ENCODE peak calls at places on chromosomes 5 and 9, in nine cellular contexts. One of them, this sample, is unnamed.

GRCh38 chr9:116471093-116471906 is 215.8 kb upstream of the TRIM32 start:
- DNase-seq in brain microvascular endothelial cell: peak; percentile 67
- DNase-seq in epithelial cell of proximal tubule: peak; percentile 16
- DNase-seq in cardiac fibroblast: peak; percentile 29
- DNase-seq in A549: no peak
- DNase-seq in kidney: peak; percentile 90
- DNase-seq in neural progenitor cell: peak; percentile 87
- DNase-seq in fibroblast of the aortic adventitia: peak; percentile 95
- DNase-seq in GM06990: no peak
- DNase-seq in this sample: no peak

GRCh38 chr9:126152622-126153362 is 173.8 kb upstream of the MVB12B start:
- DNase-seq in brain microvascular endothelial cell: no peak
- DNase-seq in epithelial cell of proximal tubule: no peak
- DNase-seq in cardiac fibroblast: no peak
- DNase-seq in A549: no peak
- DNase-seq in kidney: peak; percentile 14
- DNase-seq in neural progenitor cell: no peak
- DNase-seq in fibroblast of the aortic adventitia: no peak
- DNase-seq in GM06990: no peak
- DNase-seq in this sample: no peak

GRCh38 chr9:90969021-90969675 is 167.5 kb downstream of the SYK start:
- DNase-seq in brain microvascular endothelial cell: no peak
- DNase-seq in epithelial cell of proximal tubule: no peak
- DNase-seq in cardiac fibroblast: no peak
- DNase-seq in A549: no peak
- DNase-seq in kidney: no peak
- DNase-seq in neural progenitor cell: no peak
- DNase-seq in fibroblast of the aortic adventitia: no peak
- DNase-seq in GM06990: no peak
- DNase-seq in this sample: no peak

GRCh38 chr5:172892713-172893112 is 58.7 kb downstream of the ERGIC1 start:
- DNase-seq in brain microvascular endothelial cell: no peak
- DNase-seq in epithelial cell of proximal tubule: no peak
- DNase-seq in cardiac fibroblast: no peak
- DNase-seq in A549: no peak
- DNase-seq in kidney: no peak
- DNase-seq in neural progenitor cell: no peak
- DNase-seq in fibroblast of the aortic adventitia: no peak
- DNase-seq in GM06990: no peak
- DNase-seq in this sample: no peak

GRCh38 chr5:93186031-93186682 is 394.9 kb downstream of the NR2F1-AS1 start:
- DNase-seq in brain microvascular endothelial cell: peak; percentile 73
- DNase-seq in epithelial cell of proximal tubule: peak; percentile 87
- DNase-seq in cardiac fibroblast: peak; percentile 91
- DNase-seq in A549: peak; percentile 9
- DNase-seq in kidney: no peak
- DNase-seq in neural progenitor cell: no peak
- DNase-seq in fibroblast of the aortic adventitia: peak; percentile 82
- DNase-seq in GM06990: no peak
- DNase-seq in this sample: no peak

GRCh38 chr5:140044041-140044440 is 942 bp upstream of the NRG2 start:
- DNase-seq in brain microvascular endothelial cell: no peak
- DNase-seq in epithelial cell of proximal tubule: no peak
- DNase-seq in cardiac fibroblast: no peak
- DNase-seq in A549: no peak
- DNase-seq in kidney: no peak
- DNase-seq in neural progenitor cell: no peak
- DNase-seq in fibroblast of the aortic adventitia: no peak
- DNase-seq in GM06990: no peak
- DNase-seq in this sample: no peak

GRCh38 chr5:170809551-170809950 is 26.0 kb downstream of the GABRP start:
- DNase-seq in brain microvascular endothelial cell: peak; percentile 63
- DNase-seq in epithelial cell of proximal tubule: peak; percentile 10
- DNase-seq in cardiac fibroblast: peak; percentile 83
- DNase-seq in A549: peak; percentile 66
- DNase-seq in kidney: no peak
- DNase-seq in neural progenitor cell: peak; percentile 52
- DNase-seq in fibroblast of the aortic adventitia: peak; percentile 32
- DNase-seq in GM06990: peak; percentile 6
- DNase-seq in this sample: no peak

GRCh38 chr5:173714551-173715428 is 98.3 kb upstream of the BOD1 start:
- DNase-seq in brain microvascular endothelial cell: peak; percentile 81
- DNase-seq in epithelial cell of proximal tubule: no peak
- DNase-seq in cardiac fibroblast: peak; percentile 96
- DNase-seq in A549: peak; percentile 53
- DNase-seq in kidney: peak; percentile 83
- DNase-seq in neural progenitor cell: no peak
- DNase-seq in fibroblast of the aortic adventitia: peak; percentile 63
- DNase-seq in GM06990: no peak
- DNase-seq in this sample: no peak

GRCh38 chr5:45695680-45696093 is 493 bp downstream of the HCN1 start:
- DNase-seq in brain microvascular endothelial cell: no peak
- DNase-seq in epithelial cell of proximal tubule: no peak
- DNase-seq in cardiac fibroblast: no peak
- DNase-seq in A549: no peak
- DNase-seq in kidney: no peak
- DNase-seq in neural progenitor cell: no peak
- DNase-seq in fibroblast of the aortic adventitia: no peak
- DNase-seq in GM06990: no peak
- DNase-seq in this sample: no peak

GRCh38 chr5:124253421-124253820 is 493.0 kb downstream of the ZNF608 start:
- DNase-seq in brain microvascular endothelial cell: no peak
- DNase-seq in epithelial cell of proximal tubule: no peak
- DNase-seq in cardiac fibroblast: no peak
- DNase-seq in A549: no peak
- DNase-seq in kidney: no peak
- DNase-seq in neural progenitor cell: no peak
- DNase-seq in fibroblast of the aortic adventitia: no peak
- DNase-seq in GM06990: no peak
- DNase-seq in this sample: peak; percentile 42

GRCh38 chr5:111197523-111197922 is 26.7 kb upstream of the CAMK4 start:
- DNase-seq in brain microvascular endothelial cell: no peak
- DNase-seq in epithelial cell of proximal tubule: no peak
- DNase-seq in cardiac fibroblast: peak; percentile 9
- DNase-seq in A549: no peak
- DNase-seq in kidney: no peak
- DNase-seq in neural progenitor cell: peak; percentile 42
- DNase-seq in fibroblast of the aortic adventitia: peak; percentile 4
- DNase-seq in GM06990: no peak
- DNase-seq in this sample: peak; percentile 14

GRCh38 chr5:151202381-151203139 is 21.3 kb downstream of the CCDC69 start:
- DNase-seq in brain microvascular endothelial cell: peak; percentile 40
- DNase-seq in epithelial cell of proximal tubule: peak; percentile 23
- DNase-seq in cardiac fibroblast: peak; percentile 94
- DNase-seq in A549: peak; percentile 16
- DNase-seq in kidney: no peak
- DNase-seq in neural progenitor cell: no peak
- DNase-seq in fibroblast of the aortic adventitia: peak; percentile 73
- DNase-seq in GM06990: no peak
- DNase-seq in this sample: no peak

GRCh38 chr5:161507591-161507990 is 38.9 kb downstream of the GABRB2 start:
- DNase-seq in brain microvascular endothelial cell: no peak
- DNase-seq in epithelial cell of proximal tubule: no peak
- DNase-seq in cardiac fibroblast: no peak
- DNase-seq in A549: no peak
- DNase-seq in kidney: no peak
- DNase-seq in neural progenitor cell: no peak
- DNase-seq in fibroblast of the aortic adventitia: no peak
- DNase-seq in GM06990: no peak
- DNase-seq in this sample: no peak

GRCh38 chr9:132168347-132168746 is 6.5 kb downstream of the NTNG2 start:
- DNase-seq in brain microvascular endothelial cell: no peak
- DNase-seq in epithelial cell of proximal tubule: no peak
- DNase-seq in cardiac fibroblast: peak; percentile 25
- DNase-seq in A549: no peak
- DNase-seq in kidney: no peak
- DNase-seq in neural progenitor cell: no peak
- DNase-seq in fibroblast of the aortic adventitia: no peak
- DNase-seq in GM06990: no peak
- DNase-seq in this sample: no peak

GRCh38 chr5:151923865-151924264 is 786 bp downstream of the GLRA1 start:
- DNase-seq in brain microvascular endothelial cell: no peak
- DNase-seq in epithelial cell of proximal tubule: no peak
- DNase-seq in cardiac fibroblast: peak; percentile 18
- DNase-seq in A549: peak; percentile 23
- DNase-seq in kidney: no peak
- DNase-seq in neural progenitor cell: peak; percentile 68
- DNase-seq in fibroblast of the aortic adventitia: no peak
- DNase-seq in GM06990: no peak
- DNase-seq in this sample: peak; percentile 73

GRCh38 chr9:89000281-89000875 is 9.1 kb downstream of the S1PR3 start:
- DNase-seq in brain microvascular endothelial cell: no peak
- DNase-seq in epithelial cell of proximal tubule: no peak
- DNase-seq in cardiac fibroblast: no peak
- DNase-seq in A549: no peak
- DNase-seq in kidney: no peak
- DNase-seq in neural progenitor cell: no peak
- DNase-seq in fibroblast of the aortic adventitia: no peak
- DNase-seq in GM06990: no peak
- DNase-seq in this sample: no peak

GRCh38 chr5:128111818-128112448 is 28.4 kb downstream of the SLC12A2 start:
- DNase-seq in brain microvascular endothelial cell: peak; percentile 59
- DNase-seq in epithelial cell of proximal tubule: peak; percentile 3
- DNase-seq in cardiac fibroblast: peak; percentile 74
- DNase-seq in A549: peak; percentile 39
- DNase-seq in kidney: no peak
- DNase-seq in neural progenitor cell: no peak
- DNase-seq in fibroblast of the aortic adventitia: peak; percentile 45
- DNase-seq in GM06990: no peak
- DNase-seq in this sample: no peak

GRCh38 chr9:130298663-130299279 is 33.2 kb downstream of the HMCN2 start:
- DNase-seq in brain microvascular endothelial cell: no peak
- DNase-seq in epithelial cell of proximal tubule: no peak
- DNase-seq in cardiac fibroblast: no peak
- DNase-seq in A549: no peak
- DNase-seq in kidney: peak; percentile 27
- DNase-seq in neural progenitor cell: peak; percentile 79
- DNase-seq in fibroblast of the aortic adventitia: peak; percentile 10
- DNase-seq in GM06990: no peak
- DNase-seq in this sample: no peak

GRCh38 chr9:131803758-131804411 is 64.0 kb upstream of the RAPGEF1 start:
- DNase-seq in brain microvascular endothelial cell: no peak
- DNase-seq in epithelial cell of proximal tubule: no peak
- DNase-seq in cardiac fibroblast: no peak
- DNase-seq in A549: no peak
- DNase-seq in kidney: peak; percentile 27
- DNase-seq in neural progenitor cell: no peak
- DNase-seq in fibroblast of the aortic adventitia: no peak
- DNase-seq in GM06990: no peak
- DNase-seq in this sample: no peak

GRCh38 chr9:101601904-101602765 is 7.4 kb upstream of the PPP3R2 start:
- DNase-seq in brain microvascular endothelial cell: peak; percentile 37
- DNase-seq in epithelial cell of proximal tubule: peak; percentile 9
- DNase-seq in cardiac fibroblast: peak; percentile 69
- DNase-seq in A549: peak; percentile 53
- DNase-seq in kidney: no peak
- DNase-seq in neural progenitor cell: peak; percentile 72
- DNase-seq in fibroblast of the aortic adventitia: peak; percentile 67
- DNase-seq in GM06990: no peak
- DNase-seq in this sample: no peak

GRCh38 chr5:141677415-141677814 is 4.6 kb downstream of the ARAP3 start:
- DNase-seq in brain microvascular endothelial cell: no peak
- DNase-seq in epithelial cell of proximal tubule: no peak
- DNase-seq in cardiac fibroblast: no peak
- DNase-seq in A549: no peak
- DNase-seq in kidney: no peak
- DNase-seq in neural progenitor cell: peak; percentile 53
- DNase-seq in fibroblast of the aortic adventitia: no peak
- DNase-seq in GM06990: no peak
- DNase-seq in this sample: peak; percentile 62
- TF ChIP-seq CTCF in brain microvascular endothelial cell: peak; percentile 53
- TF ChIP-seq CTCF in epithelial cell of proximal tubule: peak; percentile 35
- TF ChIP-seq CTCF in cardiac fibroblast: peak; percentile 20
- TF ChIP-seq CTCF in A549: no peak
- TF ChIP-seq CTCF in kidney: no peak
- TF ChIP-seq CTCF in neural progenitor cell: peak; percentile 62
- TF ChIP-seq CTCF in fibroblast of the aortic adventitia: peak; percentile 26
- TF ChIP-seq CTCF in GM06990: peak; percentile 14
- TF ChIP-seq CTCF in this sample: peak; percentile 64

GRCh38 chr9:121972501-121972981 is 120.6 kb downstream of the TTLL11 start:
- DNase-seq in brain microvascular endothelial cell: peak; percentile 69
- DNase-seq in epithelial cell of proximal tubule: peak; percentile 71
- DNase-seq in cardiac fibroblast: peak; percentile 75
- DNase-seq in A549: peak; percentile 47
- DNase-seq in kidney: peak; percentile 91
- DNase-seq in neural progenitor cell: no peak
- DNase-seq in fibroblast of the aortic adventitia: peak; percentile 54
- DNase-seq in GM06990: peak; percentile 24
- DNase-seq in this sample: no peak
- TF ChIP-seq CTCF in brain microvascular endothelial cell: no peak
- TF ChIP-seq CTCF in epithelial cell of proximal tubule: no peak
- TF ChIP-seq CTCF in cardiac fibroblast: no peak
- TF ChIP-seq CTCF in A549: no peak
- TF ChIP-seq CTCF in kidney: no peak
- TF ChIP-seq CTCF in neural progenitor cell: no peak
- TF ChIP-seq CTCF in fibroblast of the aortic adventitia: no peak
- TF ChIP-seq CTCF in GM06990: no peak
- TF ChIP-seq CTCF in this sample: no peak

DNA sequence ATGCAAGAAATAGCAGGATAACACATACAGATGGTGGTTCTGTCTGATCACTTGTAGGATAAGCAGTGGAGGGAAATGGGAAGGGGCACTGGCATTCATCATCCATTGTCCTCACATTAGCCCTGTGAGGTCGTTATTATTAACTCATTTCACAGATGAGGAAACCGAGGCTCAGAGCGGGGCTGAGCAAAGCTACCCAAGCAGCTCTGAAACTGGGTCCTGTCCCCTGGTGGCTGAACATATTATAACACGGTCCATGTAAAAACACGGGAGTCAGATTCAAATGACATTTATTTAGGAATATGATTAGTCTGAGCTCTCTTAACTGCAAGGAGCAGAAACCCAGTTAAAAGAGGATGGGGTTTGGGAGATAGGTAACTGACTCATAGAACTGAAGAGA is 43.1 kb downstream of the HRH2 start:
- DNase-seq in brain microvascular endothelial cell: peak; percentile 4
- DNase-seq in epithelial cell of proximal tubule: no peak
- DNase-seq in cardiac fibroblast: no peak
- DNase-seq in A549: peak; percentile 25
- DNase-seq in kidney: peak; percentile 24
- DNase-seq in neural progenitor cell: no peak
- DNase-seq in fibroblast of the aortic adventitia: no peak
- DNase-seq in GM06990: no peak
- DNase-seq in this sample: no peak
- TF ChIP-seq CTCF in brain microvascular endothelial cell: peak; percentile 39
- TF ChIP-seq CTCF in epithelial cell of proximal tubule: peak; percentile 37
- TF ChIP-seq CTCF in cardiac fibroblast: no peak
- TF ChIP-seq CTCF in A549: peak; percentile 37
- TF ChIP-seq CTCF in kidney: peak; percentile 25
- TF ChIP-seq CTCF in neural progenitor cell: peak; percentile 37
- TF ChIP-seq CTCF in fibroblast of the aortic adventitia: no peak
- TF ChIP-seq CTCF in GM06990: peak; percentile 51
- TF ChIP-seq CTCF in this sample: peak; percentile 60

DNA sequence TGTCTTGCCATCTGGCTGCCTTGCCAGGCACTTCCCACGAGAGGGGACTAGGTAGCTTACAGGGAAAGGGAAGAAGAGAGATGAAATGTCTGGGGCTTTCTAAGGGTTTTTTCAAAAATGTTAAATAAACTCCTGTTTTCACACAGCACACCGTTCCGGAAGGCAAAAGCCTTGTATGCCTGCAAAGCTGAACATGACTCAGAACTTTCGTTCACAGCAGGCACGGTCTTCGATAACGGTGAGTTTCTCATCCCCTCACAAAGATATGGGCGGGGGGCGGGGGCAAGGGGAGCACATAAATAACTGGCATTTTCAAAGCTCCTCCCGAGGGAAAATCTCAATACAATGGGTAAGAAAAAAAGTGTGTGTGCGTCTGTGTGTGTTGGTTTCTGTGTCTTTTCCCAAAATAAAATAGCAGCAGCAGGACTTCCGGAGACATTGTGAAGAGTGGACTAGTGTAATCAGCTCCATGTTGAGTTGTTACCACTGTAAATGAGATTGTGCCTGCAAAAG is 189.6 kb downstream of the NR3C1 start:
- DNase-seq in brain microvascular endothelial cell: no peak
- DNase-seq in epithelial cell of proximal tubule: no peak
- DNase-seq in cardiac fibroblast: no peak
- DNase-seq in A549: no peak
- DNase-seq in kidney: no peak
- DNase-seq in neural progenitor cell: no peak
- DNase-seq in fibroblast of the aortic adventitia: no peak
- DNase-seq in GM06990: peak; percentile 81
- DNase-seq in this sample: no peak
- TF ChIP-seq CTCF in brain microvascular endothelial cell: peak; percentile 42
- TF ChIP-seq CTCF in epithelial cell of proximal tubule: no peak
- TF ChIP-seq CTCF in cardiac fibroblast: no peak
- TF ChIP-seq CTCF in A549: no peak
- TF ChIP-seq CTCF in kidney: no peak
- TF ChIP-seq CTCF in neural progenitor cell: no peak
- TF ChIP-seq CTCF in fibroblast of the aortic adventitia: peak; percentile 20
- TF ChIP-seq CTCF in GM06990: peak; percentile 47
- TF ChIP-seq CTCF in this sample: no peak